ENCODE peak calls at places on chromosomes 1 and 21, in six cellular contexts. Q is testis, Z is A549, B is esophagus muscularis mucosa, L is uterus, R is adrenal gland. P is an unnamed sample.

GRCh38 chr1:235019456-235019855 is 109.2 kb downstream of the TOMM20 start:
- DNase-seq in R (no peak), L (no peak), B (no peak), Q (no peak), Z (no peak), P (no peak)

GRCh38 chr1:202023033-202023433 is 12.6 kb downstream of the ELF3 start:
- DNase-seq in B (no peak), L (no peak), Q (no peak), Z (no peak), R (no peak), P (peak; percentile 94)

GRCh38 chr21:39676054-39676771 is 63.5 kb downstream of the B3GALT5 start:
- DNase-seq in R (no peak), Q (no peak), Z (peak; percentile 25), B (no peak), L (peak; percentile 34), P (peak; percentile 57)

GRCh38 chr21:35244514-35244913 is 195.4 kb upstream of the RUNX1 start:
- DNase-seq in Z (no peak), R (no peak), L (no peak), Q (no peak), B (no peak), P (peak; percentile 57)

GRCh38 chr1:112581530-112582192 is 37.3 kb downstream of the ST7L start:
- DNase-seq in B (no peak), R (no peak), Z (no peak), L (no peak), Q (no peak), P (no peak)

GRCh38 chr1:95547000-95547399 is 313.0 kb downstream of the RWDD3 start:
- DNase-seq in L (no peak), Z (no peak), Q (no peak), R (no peak), B (no peak), P (no peak)

GRCh38 chr1:12174789-12175455 is 8.1 kb downstream of the TNFRSF1B start:
- DNase-seq in R (no peak), B (no peak), L (peak; percentile 62), Q (no peak), Z (no peak), P (peak; percentile 39)

GRCh38 chr1:232894436-232894835 is 56.0 kb upstream of the NTPCR start:
- DNase-seq in Q (no peak), R (no peak), Z (no peak), B (no peak), L (no peak), P (no peak)

GRCh38 chr1:43954036-43954435 is 7.3 kb downstream of the IPO13 start:
- DNase-seq in L (no peak), Q (no peak), B (no peak), Z (no peak), R (no peak), P (no peak)

GRCh38 chr1:186102559-186103148 is 272.4 kb downstream of the TPR start:
- DNase-seq in L (no peak), R (peak; percentile 24), Z (no peak), Q (peak; percentile 21), B (no peak), P (no peak)

GRCh38 chr21:18803624-18804023 is 400.0 kb upstream of the TMPRSS15 start:
- DNase-seq in Z (no peak), B (no peak), L (no peak), Q (no peak), R (no peak), P (no peak)

GRCh38 chr1:10020668-10021067 is 12.1 kb upstream of the UBE4B start:
- DNase-seq in Q (no peak), B (no peak), Z (no peak), L (no peak), R (no peak), P (no peak)

GRCh38 chr1:109620396-109620817 is 770 bp downstream of the AMPD2 start:
- DNase-seq in Q (no peak), B (no peak), Z (peak; percentile 69), L (peak; percentile 49), R (peak; percentile 62), P (no peak)

GRCh38 chr1:171313319-171313834 is 606 bp upstream of the FMO4 start:
- DNase-seq in Q (no peak), B (peak; percentile 34), R (no peak), Z (no peak), L (no peak), P (no peak)

GRCh38 chr1:242467556-242468145 is 56.8 kb downstream of the PLD5 start:
- DNase-seq in Q (peak; percentile 85), L (peak; percentile 58), R (peak; percentile 45), Z (peak; percentile 57), B (no peak), P (peak; percentile 45)

GRCh38 chr1:12502300-12503109 is 115.5 kb downstream of the DHRS3 start:
- DNase-seq in Q (no peak), B (no peak), L (no peak), R (no peak), Z (no peak), P (no peak)

GRCh38 chr1:67853704-67854103 is 20.4 kb upstream of the GNG12 start:
- DNase-seq in L (no peak), R (peak; percentile 74), B (no peak), Q (peak; percentile 80), Z (peak; percentile 59), P (peak; percentile 52)

GRCh38 chr1:161958425-161958824 is 65.2 kb downstream of the OLFML2B start:
- DNase-seq in Z (no peak), B (no peak), L (no peak), Q (no peak), R (no peak), P (no peak)

GRCh38 chr1:27506703-27507102 is 16.7 kb upstream of the WASF2 start:
- DNase-seq in Z (no peak), L (no peak), Q (no peak), R (no peak), B (no peak), P (no peak)

GRCh38 chr1:27503961-27504587 is 14.1 kb upstream of the WASF2 start:
- DNase-seq in Q (no peak), L (no peak), R (no peak), B (no peak), Z (no peak), P (no peak)

GRCh38 chr1:27504588-27505419 is 14.8 kb upstream of the WASF2 start:
- DNase-seq in L (peak; percentile 85), Q (peak; percentile 94), Z (no peak), R (peak; percentile 84), B (no peak), P (peak; percentile 57)

GRCh38 chr1:27503033-27503432 is 13.1 kb upstream of the WASF2 start:
- DNase-seq in B (no peak), Q (no peak), Z (no peak), R (no peak), L (no peak), P (no peak)

GRCh38 chr1:27505420-27505680 is 15.4 kb upstream of the WASF2 start:
- DNase-seq in L (no peak), R (no peak), B (no peak), Z (no peak), Q (no peak), P (no peak)
- TF ChIP-seq POLR2A in L (no peak), R (no peak), B (no peak), Z (no peak), Q (no peak), P (no peak)

GRCh38 chr1:40389871-40390560 is 16.5 kb downstream of the SMAP2 start:
- DNase-seq in B (no peak), Z (no peak), L (peak; percentile 19), R (no peak), Q (no peak), P (peak; percentile 73)

GRCh38 chr1:40393173-40393572 is 19.6 kb downstream of the SMAP2 start:
- DNase-seq in Z (no peak), R (no peak), B (no peak), Q (no peak), L (no peak), P (no peak)

GRCh38 chr1:40390857-40391256 is 17.3 kb downstream of the SMAP2 start:
- DNase-seq in Q (no peak), Z (no peak), R (no peak), L (no peak), B (no peak), P (no peak)

GRCh38 chr1:40391688-40392145 is 18.2 kb downstream of the SMAP2 start:
- DNase-seq in L (no peak), B (no peak), Z (no peak), R (no peak), Q (no peak), P (peak; percentile 48)

DNA sequence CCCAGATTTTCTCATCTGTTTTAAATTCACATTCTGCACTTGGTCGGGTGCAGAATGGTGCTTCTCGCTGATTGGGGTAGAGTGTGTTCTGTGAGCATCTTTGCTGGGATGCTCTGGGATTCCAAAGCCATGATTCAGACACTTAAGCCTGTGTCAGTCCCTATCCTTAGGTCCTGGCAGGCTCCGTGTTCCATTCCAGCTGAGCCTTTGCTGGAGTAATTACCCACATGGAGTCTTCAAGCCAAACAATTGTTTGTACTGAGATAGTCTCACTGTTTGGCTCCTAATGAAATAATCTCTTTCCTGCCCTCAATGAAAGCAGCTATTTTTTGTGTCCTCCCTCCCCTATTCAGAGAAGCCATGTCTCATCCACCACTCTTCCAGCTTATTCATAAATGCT is 18.7 kb downstream of the SMAP2 start:
- DNase-seq in R (no peak), Z (no peak), L (no peak), B (no peak), Q (no peak), P (no peak)
- H3K27ac ChIP-seq in R (no peak overlapping the region), Z (no peak overlapping the region), L (peak overlapping the region; percentile 2), B (peak overlapping the region; percentile 29), Q (no peak overlapping the region), P (no peak overlapping the region)

GRCh38 chr1:179014123-179014522 is 11.6 kb upstream of the FAM20B start:
- DNase-seq in Q (no peak), Z (no peak), R (no peak), B (no peak), L (no peak), P (no peak)

GRCh38 chr1:179017383-179018326 is 8.0 kb upstream of the FAM20B start:
- DNase-seq in Z (peak; percentile 56), Q (no peak), B (no peak), R (peak; percentile 53), L (no peak), P (no peak)

GRCh38 chr1:179012033-179012432 is 13.7 kb upstream of the FAM20B start:
- DNase-seq in Z (no peak), L (no peak), R (no peak), B (no peak), Q (no peak), P (no peak)

GRCh38 chr1:179015396-179015795 is 10.3 kb upstream of the FAM20B start:
- DNase-seq in L (no peak), Z (no peak), Q (no peak), B (no peak), R (no peak), P (no peak)

DNA sequence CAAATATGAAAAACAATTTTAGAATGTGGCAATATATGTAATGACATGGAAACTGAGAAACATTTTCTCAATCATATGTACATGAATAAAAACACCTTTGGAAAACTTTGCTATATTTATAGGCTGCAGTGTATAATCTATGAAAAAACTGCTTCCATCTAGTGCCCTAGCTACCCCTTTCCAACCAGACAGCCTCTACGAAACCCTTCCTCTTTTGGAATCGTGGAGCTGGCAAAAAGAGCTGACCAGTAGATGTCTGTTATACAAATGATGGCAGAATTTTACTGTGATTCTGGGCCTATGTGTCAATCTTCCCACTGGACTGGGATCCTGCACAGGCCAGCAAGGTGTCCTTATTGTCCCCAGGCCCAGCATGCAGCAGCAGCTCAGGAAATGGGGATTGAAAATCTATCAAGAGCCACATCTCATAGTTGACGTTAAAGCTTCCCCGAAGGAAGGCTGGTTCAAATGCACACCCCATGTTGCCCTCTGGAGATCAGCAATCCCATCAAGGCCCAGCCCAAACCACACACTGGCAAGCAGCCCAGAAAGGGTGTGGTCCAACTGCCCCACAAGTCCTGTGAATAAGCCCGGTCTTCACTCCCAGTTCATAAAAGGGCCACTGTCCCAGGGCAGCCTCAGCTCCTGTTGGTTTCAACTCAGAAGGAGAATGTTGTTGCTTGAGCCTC is 8.9 kb upstream of the FAM20B start:
- DNase-seq in B (peak; percentile 97), L (peak; percentile 70), Q (peak; percentile 76), Z (peak; percentile 85), R (peak; percentile 87), P (peak; percentile 75)
- TF ChIP-seq POLR2A in B (no peak), L (no peak), Q (no peak), Z (no peak), R (peak; percentile 76), P (no peak)

GRCh38 chr1:183075861-183076260 is 52.6 kb downstream of the LAMC1 start:
- DNase-seq in R (no peak), B (no peak), Z (no peak), Q (no peak), L (no peak), P (no peak)
- H3K27ac ChIP-seq in R (no peak overlapping the region), B (peak overlapping the region; percentile 26), Z (no peak overlapping the region), Q (no peak overlapping the region), L (no peak overlapping the region), P (no peak overlapping the region)